ENCODE peak calls at places on chromosomes 12 and 14, in six cellular contexts. B, L, O, M, K and V are unnamed samples.

GRCh38 chr12:109947511-109947910 is 47.4 kb downstream of the TCHP start:
- DNase-seq in B (no peak), L (no peak), O (no peak), M (no peak), K (no peak), V (no peak)

GRCh38 chr12:57907281-57907680 is 34.1 kb upstream of the ATP23 start:
- DNase-seq in B (no peak), L (no peak), O (no peak), M (no peak), K (no peak), V (peak; percentile 87)

GRCh38 chr12:76611533-76611932 is 52.0 kb upstream of the OSBPL8 start:
- DNase-seq in B (peak; percentile 57), L (no peak), O (no peak), M (no peak), K (no peak), V (no peak)

GRCh38 chr12:75744607-75745256 is 233.3 kb upstream of the KRR1 start:
- DNase-seq in B (no peak), L (peak; percentile 55), O (no peak), M (no peak), K (no peak), V (no peak)

GRCh38 chr12:14723763-14724162 is 27.4 kb upstream of the GUCY2C start:
- DNase-seq in B (peak; percentile 67), L (peak; percentile 81), O (no peak), M (no peak), K (peak; percentile 49), V (peak; percentile 5)

GRCh38 chr12:69068431-69068830 is 135.5 kb upstream of the CPM start:
- DNase-seq in B (peak; percentile 86), L (no peak), O (no peak), M (no peak), K (no peak), V (no peak)

GRCh38 chr14:94175403-94176146 is 1.5 kb downstream of the PPP4R4 start:
- DNase-seq in B (no peak), L (no peak), O (no peak), M (no peak), K (no peak), V (no peak)

GRCh38 chr12:106274012-106274411 is 26.2 kb upstream of the CKAP4 start:
- DNase-seq in B (no peak), L (no peak), O (no peak), M (no peak), K (no peak), V (no peak)

GRCh38 chr12:20885552-20885951 is 75.0 kb downstream of the SLCO1B3 start:
- DNase-seq in B (no peak), L (no peak), O (no peak), M (no peak), K (no peak), V (no peak)

GRCh38 chr14:28671425-28671824 is 95.2 kb upstream of the FOXG1 start:
- DNase-seq in B (no peak), L (no peak), O (no peak), M (no peak), K (no peak), V (no peak)

GRCh38 chr14:24368562-24369252 is 723 bp downstream of the NFATC4 start:
- DNase-seq in B (no peak), L (peak; percentile 87), O (peak; percentile 86), M (no peak), K (no peak), V (peak; percentile 60)

GRCh38 chr12:13197526-13198141 is 1.1 kb downstream of the EMP1 start:
- DNase-seq in B (no peak), L (peak; percentile 32), O (peak; percentile 77), M (no peak), K (no peak), V (peak; percentile 45)

GRCh38 chr14:61474671-61475070 is 153.3 kb downstream of the PRKCH start:
- DNase-seq in B (no peak), L (no peak), O (no peak), M (no peak), K (no peak), V (no peak)

GRCh38 chr14:24150567-24150966 is 3.3 kb downstream of the RNF31 start:
- DNase-seq in B (no peak), L (no peak), O (no peak), M (no peak), K (no peak), V (no peak)

GRCh38 chr12:69392146-69392928 is 32.8 kb downstream of the YEATS4 start:
- DNase-seq in B (no peak), L (no peak), O (no peak), M (no peak), K (no peak), V (no peak)

GRCh38 chr12:107393043-107393725 is 292.4 kb upstream of the PWP1 start:
- DNase-seq in B (no peak), L (no peak), O (no peak), M (no peak), K (no peak), V (no peak)

GRCh38 chr12:53478865-53479264 is 20.4 kb downstream of the MAP3K12 start:
- DNase-seq in B (no peak), L (no peak), O (no peak), M (no peak), K (no peak), V (no peak)

GRCh38 chr14:68501621-68502052 is 291.2 kb downstream of the ZFP36L1 start:
- DNase-seq in B (no peak), L (no peak), O (no peak), M (no peak), K (no peak), V (no peak)

GRCh38 chr12:109582636-109583035 is 9.0 kb downstream of the MVK start:
- DNase-seq in B (peak; percentile 23), L (peak; percentile 49), O (no peak), M (no peak), K (no peak), V (no peak)

GRCh38 chr14:90281766-90282165 is 25.4 kb downstream of the PSMC1 start:
- DNase-seq in B (no peak), L (no peak), O (no peak), M (no peak), K (no peak), V (no peak)

GRCh38 chr12:50784501-50784900 is 20.6 kb downstream of the ATF1 start:
- DNase-seq in B (no peak), L (no peak), O (no peak), M (no peak), K (no peak), V (no peak)

GRCh38 chr12:95385646-95386045 is 88.3 kb upstream of the METAP2 start:
- DNase-seq in B (no peak), L (no peak), O (no peak), M (no peak), K (no peak), V (no peak)

GRCh38 chr12:53462935-53463334 is 11.0 kb downstream of the PCBP2 start:
- DNase-seq in B (no peak), L (no peak), O (no peak), M (no peak), K (no peak), V (no peak)

GRCh38 chr14:105026033-105026785 is 5.3 kb upstream of the CDCA4 start:
- DNase-seq in B (no peak), L (no peak), O (no peak), M (no peak), K (no peak), V (peak; percentile 48)

GRCh38 chr12:42641231-42641630 is 51.7 kb upstream of the PRICKLE1 start:
- DNase-seq in B (no peak), L (no peak), O (no peak), M (no peak), K (no peak), V (no peak)

GRCh38 chr12:104516821-104517220 is 60.1 kb downstream of the CHST11 start:
- DNase-seq in B (no peak), L (no peak), O (no peak), M (no peak), K (no peak), V (no peak)

GRCh38 chr12:88408828-88409227 is 171.4 kb downstream of the KITLG start:
- DNase-seq in B (no peak), L (no peak), O (no peak), M (no peak), K (no peak), V (no peak)

GRCh38 chr14:56555921-56556570 is 23.6 kb upstream of the TMEM260 start:
- DNase-seq in B (peak; percentile 58), L (peak; percentile 79), O (no peak), M (no peak), K (no peak), V (no peak)